ENCODE peak calls at places on chromosomes 4 and X, in six cellular contexts. J is MM.1S, Q is T47D, Y is dermis blood vessel endothelial cell, S is nucleus accumbens, H is kidney tubule cell. T is an unnamed sample.

GRCh38 chrX:88940904-88941303 is 193.9 kb downstream of the CPXCR1 start:
- DNase-seq in J (no peak), Q (no peak), Y (no peak), S (no peak), H (no peak), T (no peak)

GRCh38 chrX:38220936-38221386 is 290 bp upstream of the SRPX start:
- DNase-seq in J (no peak), Q (no peak), Y (peak; percentile 21), S (no peak), H (no peak), T (no peak)

GRCh38 chr4:4477391-4477790 is 64.5 kb downstream of the STX18 start:
- DNase-seq in J (no peak), Q (no peak), Y (peak; percentile 57), S (no peak), H (peak; percentile 44), T (no peak)

GRCh38 chrX:68894513-68895338 is 65.9 kb downstream of the EFNB1 start:
- DNase-seq in J (no peak), Q (no peak), Y (peak; percentile 93), S (peak; percentile 42), H (peak; percentile 50), T (peak; percentile 68)

GRCh38 chr4:56544573-56545131 is 39.1 kb downstream of the ARL9 start:
- DNase-seq in J (peak; percentile 88), Q (peak; percentile 82), Y (peak; percentile 88), S (peak; percentile 65), H (peak; percentile 85), T (no peak)

GRCh38 chrX:17030580-17031285 is 84.3 kb downstream of the REPS2 start:
- DNase-seq in J (no peak), Q (no peak), Y (no peak), S (no peak), H (no peak), T (no peak)

GRCh38 chrX:57573754-57574153 is 18.1 kb upstream of the ZXDB start:
- DNase-seq in J (peak; percentile 45), Q (peak; percentile 34), Y (peak; percentile 32), S (no peak), H (peak; percentile 13), T (no peak)

GRCh38 chr4:35520059-35520458 is 724.3 kb downstream of the ARAP2 start:
- DNase-seq in J (no peak), Q (peak; percentile 73), Y (no peak), S (no peak), H (peak; percentile 1), T (no peak)

GRCh38 chrX:40581333-40581910 is 652 bp downstream of the ATP6AP2 start:
- DNase-seq in J (peak; percentile 11), Q (peak; percentile 13), Y (peak; percentile 20), S (no peak), H (no peak), T (no peak)

GRCh38 chr4:39802005-39802404 is 104.1 kb downstream of the UBE2K start:
- DNase-seq in J (no peak), Q (no peak), Y (no peak), S (no peak), H (no peak), T (no peak)